ENCODE peak calls at places on chromosomes 12 and 14, in six cellular contexts. One of them, this sample, is unnamed.
A peak's percentile ranks its signal among the peaks of the same experiment; 100 is the strongest.

GRCh38 chr12:14836336-14837210 is 6.8 kb downstream of the ART4 start:
- DNase-seq in breast epithelium: no peak
- DNase-seq in IMR-90: peak; percentile 90
- DNase-seq in body of pancreas: no peak
- DNase-seq in CD4-positive, alpha-beta memory T cell: no peak
- DNase-seq in mesendoderm: peak; percentile 79
- DNase-seq in this sample: no peak

GRCh38 chr12:14678547-14678946 is 17.9 kb downstream of the GUCY2C start:
- DNase-seq in CD4-positive, alpha-beta memory T cell: no peak
- DNase-seq in mesendoderm: no peak
- DNase-seq in body of pancreas: no peak
- DNase-seq in IMR-90: no peak
- DNase-seq in breast epithelium: no peak
- DNase-seq in this sample: no peak

GRCh38 chr12:109734219-109735000 is 20.8 kb downstream of the FAM222A start:
- DNase-seq in CD4-positive, alpha-beta memory T cell: no peak
- DNase-seq in body of pancreas: peak; percentile 37
- DNase-seq in breast epithelium: peak; percentile 14
- DNase-seq in mesendoderm: peak; percentile 94
- DNase-seq in IMR-90: peak; percentile 1
- DNase-seq in this sample: no peak

GRCh38 chr12:132311201-132311915 is 18.0 kb downstream of the GALNT9 start:
- DNase-seq in body of pancreas: no peak
- DNase-seq in breast epithelium: no peak
- DNase-seq in IMR-90: no peak
- DNase-seq in mesendoderm: no peak
- DNase-seq in CD4-positive, alpha-beta memory T cell: no peak
- DNase-seq in this sample: no peak

GRCh38 chr14:100063314-100063941 is 1.8 kb upstream of the EVL start:
- DNase-seq in IMR-90: no peak
- DNase-seq in body of pancreas: no peak
- DNase-seq in mesendoderm: no peak
- DNase-seq in CD4-positive, alpha-beta memory T cell: no peak
- DNase-seq in breast epithelium: no peak
- DNase-seq in this sample: no peak

GRCh38 chr14:70171719-70172118 is 17.0 kb downstream of the SLC8A3 start:
- DNase-seq in body of pancreas: no peak
- DNase-seq in breast epithelium: no peak
- DNase-seq in CD4-positive, alpha-beta memory T cell: no peak
- DNase-seq in IMR-90: no peak
- DNase-seq in mesendoderm: no peak
- DNase-seq in this sample: no peak

GRCh38 chr14:94601961-94602391 is 10.2 kb upstream of the SERPINA3 start:
- DNase-seq in breast epithelium: no peak
- DNase-seq in IMR-90: peak; percentile 89
- DNase-seq in body of pancreas: peak; percentile 80
- DNase-seq in mesendoderm: peak; percentile 65
- DNase-seq in CD4-positive, alpha-beta memory T cell: no peak
- DNase-seq in this sample: peak; percentile 80

GRCh38 chr14:23437142-23438129 is 2.0 kb upstream of the MYH7 start:
- DNase-seq in breast epithelium: peak; percentile 12
- DNase-seq in body of pancreas: no peak
- DNase-seq in mesendoderm: no peak
- DNase-seq in IMR-90: no peak
- DNase-seq in CD4-positive, alpha-beta memory T cell: no peak
- DNase-seq in this sample: no peak

GRCh38 chr14:74950795-74951442 is 4.5 kb downstream of the PGF start:
- DNase-seq in mesendoderm: no peak
- DNase-seq in breast epithelium: no peak
- DNase-seq in body of pancreas: peak; percentile 54
- DNase-seq in CD4-positive, alpha-beta memory T cell: no peak
- DNase-seq in IMR-90: peak; percentile 48
- DNase-seq in this sample: no peak

GRCh38 chr12:128671528-128672042 is 152.2 kb downstream of the SLC15A4 start:
- DNase-seq in mesendoderm: peak; percentile 19
- DNase-seq in breast epithelium: no peak
- DNase-seq in IMR-90: no peak
- DNase-seq in body of pancreas: no peak
- DNase-seq in CD4-positive, alpha-beta memory T cell: no peak
- DNase-seq in this sample: no peak

GRCh38 chr12:97560766-97561165 is 98.2 kb downstream of the RMST start:
- DNase-seq in CD4-positive, alpha-beta memory T cell: no peak
- DNase-seq in body of pancreas: no peak
- DNase-seq in breast epithelium: no peak
- DNase-seq in IMR-90: no peak
- DNase-seq in mesendoderm: no peak
- DNase-seq in this sample: no peak

GRCh38 chr14:50311337-50311973 is 574 bp downstream of the L2HGDH start:
- DNase-seq in IMR-90: no peak
- DNase-seq in body of pancreas: no peak
- DNase-seq in CD4-positive, alpha-beta memory T cell: peak; percentile 4
- DNase-seq in breast epithelium: no peak
- DNase-seq in mesendoderm: peak; percentile 6
- DNase-seq in this sample: no peak

GRCh38 chr14:105385698-105386365 is 12.5 kb upstream of the TEX22 start:
- DNase-seq in breast epithelium: no peak
- DNase-seq in mesendoderm: no peak
- DNase-seq in IMR-90: no peak
- DNase-seq in CD4-positive, alpha-beta memory T cell: no peak
- DNase-seq in body of pancreas: peak; percentile 29
- DNase-seq in this sample: no peak

GRCh38 chr14:101134161-101134631 is 230.7 kb upstream of the RTL1 start:
- DNase-seq in breast epithelium: no peak
- DNase-seq in IMR-90: no peak
- DNase-seq in mesendoderm: no peak
- DNase-seq in body of pancreas: no peak
- DNase-seq in CD4-positive, alpha-beta memory T cell: no peak
- DNase-seq in this sample: no peak

GRCh38 chr14:64209428-64210165 is 84.6 kb downstream of the ESR2 start:
- DNase-seq in breast epithelium: no peak
- DNase-seq in IMR-90: peak; percentile 71
- DNase-seq in mesendoderm: no peak
- DNase-seq in body of pancreas: no peak
- DNase-seq in CD4-positive, alpha-beta memory T cell: no peak
- DNase-seq in this sample: no peak

GRCh38 chr14:95496690-95497241 is 19.7 kb downstream of the SYNE3 start:
- DNase-seq in mesendoderm: no peak
- DNase-seq in IMR-90: peak; percentile 67
- DNase-seq in breast epithelium: no peak
- DNase-seq in CD4-positive, alpha-beta memory T cell: no peak
- DNase-seq in body of pancreas: no peak
- DNase-seq in this sample: peak; percentile 72

GRCh38 chr12:52331039-52331438 is 9.8 kb upstream of the KRT83 start:
- DNase-seq in CD4-positive, alpha-beta memory T cell: no peak
- DNase-seq in breast epithelium: no peak
- DNase-seq in IMR-90: no peak
- DNase-seq in mesendoderm: no peak
- DNase-seq in body of pancreas: no peak
- DNase-seq in this sample: no peak

GRCh38 chr12:5213990-5214389 is 170.3 kb downstream of the KCNA5 start:
- DNase-seq in IMR-90: no peak
- DNase-seq in mesendoderm: no peak
- DNase-seq in body of pancreas: peak; percentile 35
- DNase-seq in CD4-positive, alpha-beta memory T cell: no peak
- DNase-seq in breast epithelium: no peak
- DNase-seq in this sample: no peak

GRCh38 chr12:127500513-127500912 is 766.5 kb upstream of the TMEM132C start:
- DNase-seq in body of pancreas: no peak
- DNase-seq in mesendoderm: no peak
- DNase-seq in CD4-positive, alpha-beta memory T cell: no peak
- DNase-seq in IMR-90: no peak
- DNase-seq in breast epithelium: no peak
- DNase-seq in this sample: no peak

GRCh38 chr12:128644664-128645296 is 179.0 kb downstream of the SLC15A4 start:
- DNase-seq in breast epithelium: no peak
- DNase-seq in CD4-positive, alpha-beta memory T cell: no peak
- DNase-seq in body of pancreas: peak; percentile 44
- DNase-seq in mesendoderm: peak; percentile 58
- DNase-seq in IMR-90: no peak
- DNase-seq in this sample: no peak

GRCh38 chr12:24695657-24696329 is 253.1 kb downstream of the BCAT1 start:
- DNase-seq in CD4-positive, alpha-beta memory T cell: no peak
- DNase-seq in IMR-90: peak; percentile 44
- DNase-seq in mesendoderm: no peak
- DNase-seq in body of pancreas: no peak
- DNase-seq in breast epithelium: no peak
- DNase-seq in this sample: no peak

GRCh38 chr12:58711968-58712367 is 208.3 kb downstream of the LRIG3 start:
- DNase-seq in CD4-positive, alpha-beta memory T cell: no peak
- DNase-seq in body of pancreas: no peak
- DNase-seq in breast epithelium: no peak
- DNase-seq in mesendoderm: no peak
- DNase-seq in IMR-90: peak; percentile 80
- DNase-seq in this sample: no peak

GRCh38 chr14:51093371-51094281 is 1.3 kb downstream of the TRIM9 start:
- DNase-seq in body of pancreas: peak; percentile 47
- DNase-seq in mesendoderm: peak; percentile 69
- DNase-seq in breast epithelium: no peak
- DNase-seq in IMR-90: no peak
- DNase-seq in CD4-positive, alpha-beta memory T cell: peak; percentile 48
- DNase-seq in this sample: peak; percentile 44

DNA sequence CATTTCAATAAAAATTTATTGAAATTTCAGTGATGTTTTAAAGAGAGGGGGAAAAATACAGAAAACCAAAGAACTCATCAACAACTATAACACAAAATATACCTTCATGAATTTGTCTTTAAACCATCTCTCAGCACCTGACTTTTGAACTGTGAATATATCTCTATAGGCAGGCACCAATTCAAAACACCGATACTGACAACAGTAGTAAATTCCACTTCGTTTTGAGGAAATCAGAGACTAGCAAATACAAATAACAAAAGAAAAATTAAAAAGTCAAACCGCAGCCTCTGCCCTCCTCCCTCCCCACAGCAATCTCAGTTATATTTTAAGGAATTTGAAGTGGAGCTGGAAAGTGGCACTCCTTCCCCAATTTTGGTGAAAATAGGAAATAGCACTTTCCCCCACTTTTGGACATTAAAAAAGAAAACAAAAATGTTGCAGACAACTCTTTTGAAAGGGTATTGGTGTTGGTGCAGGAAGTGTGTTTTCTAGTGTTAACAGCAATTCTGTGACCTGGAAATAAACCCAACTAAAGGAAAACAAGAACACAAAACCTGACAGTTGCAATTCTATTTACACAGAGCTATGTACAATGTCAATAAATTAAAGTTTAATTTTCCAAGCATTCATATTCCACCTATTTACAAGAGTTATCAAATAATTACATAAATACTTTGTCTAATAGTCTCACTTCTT is 13.6 kb downstream of the TBX3 start:
- DNase-seq in body of pancreas: no peak
- DNase-seq in mesendoderm: peak; percentile 4
- DNase-seq in breast epithelium: no peak
- DNase-seq in IMR-90: no peak
- DNase-seq in CD4-positive, alpha-beta memory T cell: no peak
- DNase-seq in this sample: no peak
- H3K27ac ChIP-seq in body of pancreas: no peak overlapping the region
- H3K27ac ChIP-seq in mesendoderm: no peak overlapping the region
- H3K27ac ChIP-seq in breast epithelium: peak overlapping the region; percentile 85
- H3K27ac ChIP-seq in IMR-90: peak overlapping the region; percentile 89
- H3K27ac ChIP-seq in CD4-positive, alpha-beta memory T cell: no peak overlapping the region
- H3K27ac ChIP-seq in this sample: peak overlapping the region; percentile 97

GRCh38 chr12:19885987-19886804 is 446.9 kb downstream of the AEBP2 start:
- DNase-seq in IMR-90: no peak
- DNase-seq in body of pancreas: no peak
- DNase-seq in breast epithelium: no peak
- DNase-seq in mesendoderm: no peak
- DNase-seq in CD4-positive, alpha-beta memory T cell: no peak
- DNase-seq in this sample: no peak
- H3K27ac ChIP-seq in IMR-90: no peak overlapping the region
- H3K27ac ChIP-seq in body of pancreas: no peak overlapping the region
- H3K27ac ChIP-seq in breast epithelium: no peak overlapping the region
- H3K27ac ChIP-seq in mesendoderm: no peak overlapping the region
- H3K27ac ChIP-seq in CD4-positive, alpha-beta memory T cell: no peak overlapping the region
- H3K27ac ChIP-seq in this sample: peak overlapping the region; percentile 38

DNA sequence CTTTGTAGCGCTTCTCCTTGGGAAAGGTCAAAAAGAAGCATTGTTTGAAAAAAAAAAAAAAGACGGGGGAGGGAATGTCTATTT is at the start of gene LMO3:
- DNase-seq in body of pancreas: no peak
- DNase-seq in CD4-positive, alpha-beta memory T cell: no peak
- DNase-seq in mesendoderm: no peak
- DNase-seq in IMR-90: no peak
- DNase-seq in breast epithelium: no peak
- DNase-seq in this sample: no peak
- H3K27ac ChIP-seq in body of pancreas: peak within 1 kb of the TSS; percentile 80
- H3K27ac ChIP-seq in CD4-positive, alpha-beta memory T cell: no peak within 1 kb of the TSS
- H3K27ac ChIP-seq in mesendoderm: no peak within 1 kb of the TSS
- H3K27ac ChIP-seq in IMR-90: no peak within 1 kb of the TSS
- H3K27ac ChIP-seq in breast epithelium: no peak within 1 kb of the TSS
- H3K27ac ChIP-seq in this sample: peak within 1 kb of the TSS; percentile 94

GRCh38 chr12:779745-780734 is 27.7 kb downstream of the WNK1 start:
- DNase-seq in mesendoderm: no peak
- DNase-seq in breast epithelium: no peak
- DNase-seq in body of pancreas: no peak
- DNase-seq in CD4-positive, alpha-beta memory T cell: no peak
- DNase-seq in IMR-90: peak; percentile 74
- DNase-seq in this sample: no peak
- H3K27ac ChIP-seq in mesendoderm: no peak overlapping the region
- H3K27ac ChIP-seq in breast epithelium: no peak overlapping the region
- H3K27ac ChIP-seq in body of pancreas: no peak overlapping the region
- H3K27ac ChIP-seq in CD4-positive, alpha-beta memory T cell: peak overlapping the region; percentile 16
- H3K27ac ChIP-seq in IMR-90: peak overlapping the region; percentile 74
- H3K27ac ChIP-seq in this sample: peak overlapping the region; percentile 6